ENCODE peak calls at places on chromosomes 2 and 18, in six cellular contexts. One of them, this sample, is unnamed.

GRCh38 chr18:9867454-9867732 is 18.4 kb upstream of the TXNDC2 start:
- DNase-seq in astrocyte: no peak
- DNase-seq in SW480: no peak
- DNase-seq in dermis blood vessel endothelial cell: no peak
- DNase-seq in cerebellum: no peak
- DNase-seq in cardiac muscle cell: no peak
- DNase-seq in this sample: no peak

GRCh38 chr18:49788327-49788908 is 24.9 kb downstream of the ACAA2 start:
- DNase-seq in dermis blood vessel endothelial cell: peak; percentile 42
- DNase-seq in cardiac muscle cell: no peak
- DNase-seq in cerebellum: no peak
- DNase-seq in SW480: no peak
- DNase-seq in astrocyte: peak; percentile 25
- DNase-seq in this sample: no peak

GRCh38 chr2:10987439-10987838 is 75.7 kb downstream of the KCNF1 start:
- DNase-seq in astrocyte: no peak
- DNase-seq in cardiac muscle cell: no peak
- DNase-seq in cerebellum: no peak
- DNase-seq in dermis blood vessel endothelial cell: no peak
- DNase-seq in SW480: no peak
- DNase-seq in this sample: no peak

GRCh38 chr18:2822213-2822612 is 24.6 kb upstream of the EMILIN2 start:
- DNase-seq in SW480: no peak
- DNase-seq in astrocyte: no peak
- DNase-seq in dermis blood vessel endothelial cell: no peak
- DNase-seq in cardiac muscle cell: no peak
- DNase-seq in cerebellum: no peak
- DNase-seq in this sample: no peak

GRCh38 chr2:240934701-240935100 is 28.6 kb downstream of the CROCC2 start:
- DNase-seq in cardiac muscle cell: no peak
- DNase-seq in dermis blood vessel endothelial cell: no peak
- DNase-seq in astrocyte: no peak
- DNase-seq in cerebellum: no peak
- DNase-seq in SW480: no peak
- DNase-seq in this sample: no peak

GRCh38 chr2:39356922-39357639 is 80.0 kb downstream of the MAP4K3 start:
- DNase-seq in astrocyte: no peak
- DNase-seq in cardiac muscle cell: no peak
- DNase-seq in cerebellum: peak; percentile 45
- DNase-seq in dermis blood vessel endothelial cell: no peak
- DNase-seq in SW480: no peak
- DNase-seq in this sample: no peak

GRCh38 chr2:136136921-136137320 is 19.0 kb upstream of the CXCR4 start:
- DNase-seq in cerebellum: no peak
- DNase-seq in dermis blood vessel endothelial cell: no peak
- DNase-seq in cardiac muscle cell: no peak
- DNase-seq in astrocyte: no peak
- DNase-seq in SW480: peak; percentile 41
- DNase-seq in this sample: no peak

GRCh38 chr18:40413160-40413559 is 1541.9 kb upstream of the PIK3C3 start:
- DNase-seq in astrocyte: peak; percentile 14
- DNase-seq in SW480: peak; percentile 17
- DNase-seq in dermis blood vessel endothelial cell: peak; percentile 3
- DNase-seq in cerebellum: peak; percentile 13
- DNase-seq in cardiac muscle cell: peak; percentile 43
- DNase-seq in this sample: no peak

GRCh38 chr2:170845343-170845742 is 28.7 kb downstream of the GAD1 start:
- DNase-seq in SW480: no peak
- DNase-seq in cardiac muscle cell: no peak
- DNase-seq in cerebellum: no peak
- DNase-seq in dermis blood vessel endothelial cell: no peak
- DNase-seq in astrocyte: no peak
- DNase-seq in this sample: no peak

GRCh38 chr18:13377496-13377895 is 158.9 kb downstream of the LDLRAD4 start:
- DNase-seq in astrocyte: peak; percentile 18
- DNase-seq in SW480: no peak
- DNase-seq in cardiac muscle cell: no peak
- DNase-seq in cerebellum: no peak
- DNase-seq in dermis blood vessel endothelial cell: peak; percentile 20
- DNase-seq in this sample: no peak

GRCh38 chr2:240386321-240386720 is 49.1 kb upstream of the GPC1 start:
- DNase-seq in SW480: no peak
- DNase-seq in cardiac muscle cell: peak; percentile 55
- DNase-seq in cerebellum: no peak
- DNase-seq in astrocyte: no peak
- DNase-seq in dermis blood vessel endothelial cell: no peak
- DNase-seq in this sample: no peak

GRCh38 chr2:6202756-6203155 is 510.6 kb downstream of the SOX11 start:
- DNase-seq in astrocyte: no peak
- DNase-seq in cardiac muscle cell: no peak
- DNase-seq in cerebellum: no peak
- DNase-seq in dermis blood vessel endothelial cell: no peak
- DNase-seq in SW480: no peak
- DNase-seq in this sample: no peak

GRCh38 chr18:904135-905090 is at the start of gene ADCYAP1:
- DNase-seq in cerebellum: peak; percentile 20
- DNase-seq in dermis blood vessel endothelial cell: no peak
- DNase-seq in astrocyte: no peak
- DNase-seq in SW480: no peak
- DNase-seq in cardiac muscle cell: no peak
- DNase-seq in this sample: no peak

GRCh38 chr2:201887851-201888451 is 81.6 kb downstream of the CDK15 start:
- DNase-seq in dermis blood vessel endothelial cell: no peak
- DNase-seq in cerebellum: no peak
- DNase-seq in cardiac muscle cell: no peak
- DNase-seq in astrocyte: no peak
- DNase-seq in SW480: no peak
- DNase-seq in this sample: no peak

GRCh38 chr2:51782874-51783765 is 751.2 kb upstream of the NRXN1 start:
- DNase-seq in cerebellum: peak; percentile 73
- DNase-seq in astrocyte: peak; percentile 36
- DNase-seq in cardiac muscle cell: no peak
- DNase-seq in SW480: peak; percentile 29
- DNase-seq in dermis blood vessel endothelial cell: no peak
- DNase-seq in this sample: peak; percentile 33

GRCh38 chr2:229612395-229612971 is 101.9 kb downstream of the DNER start:
- DNase-seq in astrocyte: no peak
- DNase-seq in SW480: no peak
- DNase-seq in dermis blood vessel endothelial cell: no peak
- DNase-seq in cardiac muscle cell: no peak
- DNase-seq in cerebellum: no peak
- DNase-seq in this sample: no peak

GRCh38 chr2:150486539-150487484 is 655 bp downstream of the RND3 start:
- DNase-seq in cerebellum: no peak
- DNase-seq in cardiac muscle cell: peak; percentile 65
- DNase-seq in dermis blood vessel endothelial cell: peak; percentile 64
- DNase-seq in SW480: peak; percentile 57
- DNase-seq in astrocyte: no peak
- DNase-seq in this sample: no peak

GRCh38 chr2:61689526-61689925 is 151.4 kb upstream of the XPO1 start:
- DNase-seq in cardiac muscle cell: peak; percentile 35
- DNase-seq in SW480: no peak
- DNase-seq in cerebellum: no peak
- DNase-seq in dermis blood vessel endothelial cell: no peak
- DNase-seq in astrocyte: no peak
- DNase-seq in this sample: no peak

GRCh38 chr2:174771631-174772491 is 7.6 kb upstream of the CHRNA1 start:
- DNase-seq in astrocyte: peak; percentile 73
- DNase-seq in SW480: peak; percentile 83
- DNase-seq in dermis blood vessel endothelial cell: peak; percentile 85
- DNase-seq in cerebellum: peak; percentile 70
- DNase-seq in cardiac muscle cell: peak; percentile 87
- DNase-seq in this sample: peak; percentile 71

GRCh38 chr2:43707255-43707654 is 31.0 kb upstream of the C1GALT1C1L start:
- DNase-seq in SW480: no peak
- DNase-seq in cardiac muscle cell: peak; percentile 89
- DNase-seq in cerebellum: no peak
- DNase-seq in astrocyte: peak; percentile 80
- DNase-seq in dermis blood vessel endothelial cell: peak; percentile 79
- DNase-seq in this sample: peak; percentile 32

GRCh38 chr2:29910465-29910864 is 10.9 kb downstream of the ALK start:
- DNase-seq in astrocyte: no peak
- DNase-seq in SW480: no peak
- DNase-seq in cerebellum: no peak
- DNase-seq in cardiac muscle cell: no peak
- DNase-seq in dermis blood vessel endothelial cell: no peak
- DNase-seq in this sample: no peak

GRCh38 chr2:138020432-138020831 is 56.2 kb downstream of the HNMT start:
- DNase-seq in cardiac muscle cell: no peak
- DNase-seq in SW480: no peak
- DNase-seq in astrocyte: no peak
- DNase-seq in cerebellum: no peak
- DNase-seq in dermis blood vessel endothelial cell: no peak
- DNase-seq in this sample: no peak

GRCh38 chr2:162768646-162769045 is 69.9 kb downstream of the KCNH7 start:
- DNase-seq in cerebellum: no peak
- DNase-seq in SW480: no peak
- DNase-seq in astrocyte: no peak
- DNase-seq in cardiac muscle cell: no peak
- DNase-seq in dermis blood vessel endothelial cell: no peak
- DNase-seq in this sample: no peak

GRCh38 chr2:75173746-75174145 is 25.6 kb downstream of the TACR1 start:
- DNase-seq in cardiac muscle cell: no peak
- DNase-seq in cerebellum: no peak
- DNase-seq in dermis blood vessel endothelial cell: no peak
- DNase-seq in SW480: no peak
- DNase-seq in astrocyte: no peak
- DNase-seq in this sample: no peak

GRCh38 chr2:20584637-20585321 is 66.1 kb downstream of the HS1BP3 start:
- DNase-seq in cardiac muscle cell: peak; percentile 97
- DNase-seq in SW480: peak; percentile 95
- DNase-seq in dermis blood vessel endothelial cell: peak; percentile 94
- DNase-seq in cerebellum: no peak
- DNase-seq in astrocyte: peak; percentile 99
- DNase-seq in this sample: no peak

GRCh38 chr2:182915369-182916326 is 49.2 kb upstream of the FRZB start:
- DNase-seq in cardiac muscle cell: peak; percentile 29
- DNase-seq in astrocyte: peak; percentile 92
- DNase-seq in SW480: peak; percentile 15
- DNase-seq in dermis blood vessel endothelial cell: peak; percentile 9
- DNase-seq in cerebellum: no peak
- DNase-seq in this sample: no peak

GRCh38 chr2:16650287-16651249 is 15.1 kb downstream of the CYRIA start:
- DNase-seq in SW480: peak; percentile 63
- DNase-seq in cardiac muscle cell: peak; percentile 75
- DNase-seq in dermis blood vessel endothelial cell: peak; percentile 77
- DNase-seq in cerebellum: no peak
- DNase-seq in astrocyte: peak; percentile 76
- DNase-seq in this sample: no peak

GRCh38 chr18:43115076-43116035 is at the start of gene RIT2:
- DNase-seq in astrocyte: no peak
- DNase-seq in cardiac muscle cell: no peak
- DNase-seq in SW480: no peak
- DNase-seq in cerebellum: peak; percentile 50
- DNase-seq in dermis blood vessel endothelial cell: no peak
- DNase-seq in this sample: no peak

GRCh38 chr2:33116799-33117198 is 170.0 kb downstream of the LTBP1 start:
- DNase-seq in dermis blood vessel endothelial cell: no peak
- DNase-seq in astrocyte: no peak
- DNase-seq in SW480: no peak
- DNase-seq in cerebellum: no peak
- DNase-seq in cardiac muscle cell: no peak
- DNase-seq in this sample: no peak

GRCh38 chr2:41152318-41152717 is 700.4 kb upstream of the SLC8A1 start:
- DNase-seq in astrocyte: no peak
- DNase-seq in dermis blood vessel endothelial cell: no peak
- DNase-seq in cardiac muscle cell: no peak
- DNase-seq in SW480: no peak
- DNase-seq in cerebellum: no peak
- DNase-seq in this sample: no peak

GRCh38 chr2:70733428-70734185 is 34.4 kb downstream of the ADD2 start:
- DNase-seq in dermis blood vessel endothelial cell: no peak
- DNase-seq in astrocyte: no peak
- DNase-seq in cardiac muscle cell: no peak
- DNase-seq in SW480: no peak
- DNase-seq in cerebellum: peak; percentile 50
- DNase-seq in this sample: no peak

GRCh38 chr2:73089270-73090030 is 17.9 kb upstream of the SFXN5 start:
- DNase-seq in dermis blood vessel endothelial cell: peak; percentile 85
- DNase-seq in astrocyte: peak; percentile 100
- DNase-seq in SW480: peak; percentile 96
- DNase-seq in cardiac muscle cell: peak; percentile 96
- DNase-seq in cerebellum: no peak
- DNase-seq in this sample: peak; percentile 63

GRCh38 chr18:47882641-47883040 is 47.8 kb downstream of the SMAD2 start:
- DNase-seq in dermis blood vessel endothelial cell: no peak
- DNase-seq in astrocyte: no peak
- DNase-seq in SW480: no peak
- DNase-seq in cardiac muscle cell: peak; percentile 47
- DNase-seq in cerebellum: no peak
- DNase-seq in this sample: no peak

GRCh38 chr2:235674116-235674515 is 180.3 kb downstream of the AGAP1 start:
- DNase-seq in cerebellum: no peak
- DNase-seq in dermis blood vessel endothelial cell: no peak
- DNase-seq in SW480: no peak
- DNase-seq in astrocyte: no peak
- DNase-seq in cardiac muscle cell: no peak
- DNase-seq in this sample: no peak

GRCh38 chr2:127535422-127535901 is at the start of gene MYO7B:
- DNase-seq in astrocyte: no peak
- DNase-seq in cerebellum: no peak
- DNase-seq in cardiac muscle cell: no peak
- DNase-seq in SW480: peak; percentile 45
- DNase-seq in dermis blood vessel endothelial cell: no peak
- DNase-seq in this sample: no peak

GRCh38 chr2:212242739-212243138 is 295.9 kb downstream of the ERBB4 start:
- DNase-seq in dermis blood vessel endothelial cell: no peak
- DNase-seq in SW480: no peak
- DNase-seq in astrocyte: no peak
- DNase-seq in cardiac muscle cell: no peak
- DNase-seq in cerebellum: peak; percentile 17
- DNase-seq in this sample: no peak

GRCh38 chr2:18900691-18901113 is 311.3 kb upstream of the NT5C1B start:
- DNase-seq in cardiac muscle cell: peak; percentile 21
- DNase-seq in dermis blood vessel endothelial cell: no peak
- DNase-seq in cerebellum: no peak
- DNase-seq in astrocyte: no peak
- DNase-seq in SW480: no peak
- DNase-seq in this sample: no peak

GRCh38 chr18:48022531-48023330 is 92.3 kb upstream of the SMAD2 start:
- DNase-seq in cardiac muscle cell: peak; percentile 85
- DNase-seq in cerebellum: peak; percentile 50
- DNase-seq in SW480: peak; percentile 66
- DNase-seq in astrocyte: peak; percentile 45
- DNase-seq in dermis blood vessel endothelial cell: peak; percentile 86
- DNase-seq in this sample: peak; percentile 41

GRCh38 chr2:160918909-160919503 is 241.2 kb upstream of the TANK start:
- DNase-seq in cerebellum: no peak
- DNase-seq in cardiac muscle cell: peak; percentile 87
- DNase-seq in dermis blood vessel endothelial cell: peak; percentile 78
- DNase-seq in SW480: peak; percentile 29
- DNase-seq in astrocyte: no peak
- DNase-seq in this sample: peak; percentile 71

This sample was measured in heart right ventricle.